ENCODE peak calls at places on chromosome 13, in eight cellular contexts. I is psoas muscle, W is gastrocnemius medialis, V is transverse colon, P is upper lobe of left lung, Z is GM20000, C is dorsolateral prefrontal cortex, N is fibroblast of lung. O is an unnamed sample.

GRCh38 chr13:40502236-40502635 is 164.2 kb downstream of the FOXO1 start:
- DNase-seq in N (no peak), C (no peak), W (no peak), V (no peak), I (no peak), Z (no peak), P (no peak), O (no peak)

GRCh38 chr13:113616991-113617749 is 32.6 kb downstream of the TFDP1 start:
- DNase-seq in P (peak; percentile 54), C (no peak), V (no peak), W (no peak), I (no peak), Z (no peak), N (no peak), O (no peak)

GRCh38 chr13:111638233-111638632 is 317.8 kb downstream of the TEX29 start:
- DNase-seq in N (no peak), P (no peak), Z (no peak), V (no peak), I (no peak), W (no peak), C (no peak), O (no peak)

GRCh38 chr13:28464861-28465260 is 30.1 kb downstream of the FLT1 start:
- DNase-seq in Z (no peak), W (no peak), N (no peak), P (no peak), C (no peak), I (no peak), V (no peak), O (no peak)

GRCh38 chr13:52780092-52780491 is 40.5 kb upstream of the CNMD start:
- DNase-seq in V (no peak), W (no peak), C (no peak), P (no peak), Z (no peak), N (no peak), I (no peak), O (no peak)

GRCh38 chr13:33375421-33375820 is 89.9 kb upstream of the STARD13 start:
- DNase-seq in N (no peak), Z (no peak), V (no peak), C (no peak), I (no peak), P (no peak), W (no peak), O (no peak)

GRCh38 chr13:108769213-108770070 is 140.0 kb downstream of the MYO16 start:
- DNase-seq in W (no peak), N (no peak), Z (no peak), V (no peak), I (no peak), P (no peak), C (no peak), O (no peak)

GRCh38 chr13:22061806-22062391 is 391.0 kb downstream of the FGF9 start:
- DNase-seq in N (no peak), P (no peak), W (no peak), Z (peak; percentile 49), V (no peak), I (no peak), C (no peak), O (peak; percentile 48)

GRCh38 chr13:51444922-51445321 is 7.9 kb downstream of the INTS6 start:
- DNase-seq in N (peak; percentile 81), C (no peak), P (no peak), Z (no peak), I (no peak), W (no peak), V (no peak), O (no peak)

GRCh38 chr13:79385694-79386093 is 20.4 kb downstream of the RBM26 start:
- DNase-seq in N (no peak), Z (peak; percentile 55), P (no peak), C (no peak), I (no peak), V (no peak), W (no peak), O (peak; percentile 47)

GRCh38 chr13:73428137-73428536 is 369.3 kb downstream of the KLF5 start:
- DNase-seq in I (no peak), P (no peak), C (no peak), W (no peak), V (no peak), N (peak; percentile 53), Z (no peak), O (no peak)

GRCh38 chr13:100673376-100673830 is 1.2 kb downstream of the TMTC4 start:
- DNase-seq in C (no peak), W (no peak), P (no peak), V (no peak), Z (no peak), I (no peak), N (no peak), O (no peak)

GRCh38 chr13:62512194-62513141 is 1096.8 kb upstream of the PCDH20 start:
- DNase-seq in Z (peak; percentile 37), I (no peak), P (peak; percentile 20), W (no peak), C (no peak), N (peak; percentile 36), V (peak; percentile 9), O (peak; percentile 29)

GRCh38 chr13:28741080-28741479 is 22.3 kb upstream of the SLC46A3 start:
- DNase-seq in Z (no peak), I (no peak), N (no peak), V (no peak), C (no peak), P (no peak), W (no peak), O (peak; percentile 28)

GRCh38 chr13:27130223-27131015 is 41.2 kb downstream of the USP12 start:
- DNase-seq in N (peak; percentile 76), I (no peak), P (no peak), V (no peak), W (peak; percentile 11), Z (no peak), C (no peak), O (no peak)

GRCh38 chr13:51328488-51328887 is 11.0 kb upstream of the SERPINE3 start:
- DNase-seq in W (no peak), Z (no peak), P (no peak), N (no peak), I (no peak), C (no peak), V (no peak), O (no peak)

GRCh38 chr13:77810430-77810829 is 108.2 kb downstream of the EDNRB start:
- DNase-seq in N (peak; percentile 51), C (no peak), W (no peak), V (no peak), P (no peak), Z (peak; percentile 21), I (no peak), O (peak; percentile 21)

DNA sequence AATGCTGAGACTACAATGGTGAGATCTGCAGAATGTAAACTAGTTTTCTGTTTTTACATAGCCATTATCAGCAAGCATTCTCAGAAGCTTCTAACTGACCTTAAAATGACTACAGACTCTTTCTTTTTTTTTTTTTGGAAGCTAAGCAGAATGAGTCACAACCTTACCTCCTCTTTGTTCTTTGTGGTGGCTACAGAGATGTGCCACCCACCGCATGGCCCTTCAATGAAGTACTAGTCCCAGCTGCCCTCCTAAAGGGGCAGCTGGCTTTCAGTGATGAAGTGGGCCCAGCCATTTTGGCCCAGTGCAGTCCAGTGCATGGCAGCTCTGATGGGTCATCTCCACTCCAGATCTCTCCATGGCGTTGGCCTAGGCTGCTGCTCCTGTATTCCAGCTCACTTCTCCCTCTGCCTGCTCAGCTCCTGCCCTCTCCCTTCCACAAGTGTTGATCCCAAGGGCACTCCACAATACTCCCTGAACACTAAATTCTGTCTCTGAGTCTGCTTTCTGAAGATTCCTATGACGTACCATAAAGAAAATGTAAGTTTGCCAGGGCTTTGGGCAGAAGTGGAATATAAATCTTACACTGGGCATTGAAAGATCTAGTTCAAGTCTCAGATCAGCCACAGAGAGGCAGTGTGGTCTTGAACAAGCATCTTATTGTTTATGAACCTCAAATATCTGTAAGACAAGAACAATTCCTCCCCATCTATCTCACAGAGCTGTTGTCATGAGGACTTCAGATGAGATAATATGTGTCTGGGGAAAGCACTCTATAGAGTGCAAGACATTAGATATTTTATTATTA is 85.6 kb downstream of the RXFP2 start:
- DNase-seq in P (no peak), N (peak; percentile 28), V (no peak), Z (peak; percentile 18), W (no peak), I (no peak), C (no peak), O (peak; percentile 19)
- TF ChIP-seq CTCF in P (no peak), N (peak; percentile 11), V (no peak), Z (no peak), W (no peak), I (peak; percentile 27), C (peak; percentile 42), O (peak; percentile 35)

GRCh38 chr13:37608750-37609339 is 10.3 kb upstream of the POSTN start:
- DNase-seq in Z (no peak), P (no peak), C (no peak), W (no peak), I (no peak), V (no peak), N (no peak), O (no peak)
- TF ChIP-seq CTCF in Z (no peak), P (no peak), C (peak; percentile 58), W (no peak), I (peak; percentile 11), V (no peak), N (peak; percentile 46), O (peak; percentile 27)

GRCh38 chr13:66693656-66694055 is 536.5 kb downstream of the PCDH9 start:
- DNase-seq in C (no peak), Z (no peak), N (peak; percentile 30), I (no peak), P (no peak), V (no peak), W (no peak), O (no peak)

GRCh38 chr13:66689037-66689619 is 541.0 kb downstream of the PCDH9 start:
- DNase-seq in P (no peak), Z (no peak), W (no peak), V (no peak), I (no peak), N (peak; percentile 34), C (no peak), O (no peak)

GRCh38 chr13:66691149-66691548 is 539.0 kb downstream of the PCDH9 start:
- DNase-seq in Z (no peak), P (no peak), C (no peak), W (no peak), V (no peak), I (no peak), N (no peak), O (no peak)

DNA sequence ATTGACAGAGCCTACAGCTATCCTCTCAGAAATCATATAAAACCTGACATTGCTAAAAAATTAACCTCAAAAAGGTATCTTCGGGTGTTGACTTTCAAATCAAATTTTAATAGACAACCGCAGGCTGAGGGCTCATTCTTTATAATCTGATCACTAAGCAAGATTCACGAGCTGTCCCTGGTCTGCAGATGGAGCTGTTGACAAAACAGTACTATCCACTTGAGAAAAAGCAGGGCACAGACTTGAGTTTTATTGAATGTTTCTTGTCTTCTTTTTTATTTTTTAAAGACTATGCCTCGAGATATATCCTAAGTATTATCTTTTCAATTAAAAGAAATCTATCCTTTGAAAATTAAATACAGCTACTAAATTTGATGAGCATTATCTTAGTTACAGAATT is 540.5 kb downstream of the PCDH9 start:
- DNase-seq in N (peak; percentile 68), Z (no peak), V (no peak), W (no peak), C (no peak), P (no peak), I (no peak), O (no peak)
- TF ChIP-seq CTCF in N (peak; percentile 57), Z (no peak), V (no peak), W (no peak), C (peak; percentile 61), P (no peak), I (no peak), O (no peak)

DNA sequence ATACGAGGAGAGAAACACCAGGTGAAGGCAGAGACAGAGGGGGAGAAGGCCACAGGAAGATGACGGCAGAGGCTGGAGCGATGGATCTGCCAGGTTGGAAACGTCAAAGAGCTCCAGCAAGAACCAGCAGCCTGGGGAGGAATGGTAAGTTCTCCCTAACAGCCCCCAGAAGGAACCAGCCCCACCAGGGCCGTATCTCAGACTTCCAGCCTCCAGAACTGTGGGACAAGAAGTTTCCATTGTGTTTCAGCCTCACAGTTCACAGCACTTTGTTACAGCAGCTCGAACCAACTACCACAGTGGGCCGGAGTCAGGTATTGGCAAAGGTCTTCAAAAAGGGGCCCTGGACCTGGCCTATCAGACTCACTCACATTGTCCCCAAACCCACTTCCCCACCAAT is 89.2 kb upstream of the GPR183 start:
- DNase-seq in C (no peak), I (no peak), V (no peak), W (no peak), P (no peak), Z (no peak), N (no peak), O (no peak)
- TF ChIP-seq CTCF in C (no peak), I (no peak), V (no peak), W (no peak), P (no peak), Z (no peak), N (no peak), O (no peak)